ENCODE peak calls at places on chromosomes 4 and X, in six cellular contexts. H, Q, W, D, Y and B are unnamed samples.

GRCh38 chr4:169244210-169244609 is 26.5 kb downstream of the SH3RF1 start:
- DNase-seq in H (no peak), Q (no peak), W (no peak), D (no peak), Y (no peak), B (no peak)

GRCh38 chrX:8254386-8254785 is 83.3 kb upstream of the VCX2 start:
- DNase-seq in H (no peak), Q (no peak), W (no peak), D (no peak), Y (peak; percentile 2), B (no peak)

GRCh38 chr4:124279741-124280140 is 432.8 kb downstream of the ANKRD50 start:
- DNase-seq in H (no peak), Q (no peak), W (no peak), D (no peak), Y (no peak), B (no peak)

GRCh38 chr4:139508581-139509237 is 47.3 kb downstream of the SETD7 start:
- DNase-seq in H (no peak), Q (no peak), W (no peak), D (no peak), Y (no peak), B (no peak)

GRCh38 chrX:13699183-13699826 is 10.4 kb downstream of the RAB9A start:
- DNase-seq in H (peak; percentile 20), Q (no peak), W (no peak), D (no peak), Y (no peak), B (no peak)

GRCh38 chr4:1751919-1752283 is 30.6 kb downstream of the TACC3 start:
- DNase-seq in H (no peak), Q (no peak), W (no peak), D (no peak), Y (no peak), B (no peak)

GRCh38 chrX:16466640-16467432 is 183.1 kb upstream of the S100G start:
- DNase-seq in H (peak; percentile 47), Q (no peak), W (no peak), D (no peak), Y (peak; percentile 49), B (no peak)

GRCh38 chr4:75004755-75005668 is 72.1 kb downstream of the PARM1 start:
- DNase-seq in H (peak; percentile 50), Q (no peak), W (no peak), D (no peak), Y (no peak), B (no peak)

GRCh38 chr4:22238742-22239141 is 277.1 kb downstream of the ADGRA3 start:
- DNase-seq in H (peak; percentile 11), Q (no peak), W (no peak), D (no peak), Y (no peak), B (no peak)

GRCh38 chr4:148787831-148788477 is 345.7 kb upstream of the NR3C2 start:
- DNase-seq in H (peak; percentile 44), Q (no peak), W (no peak), D (no peak), Y (peak; percentile 42), B (no peak)

GRCh38 chr4:56653461-56654237 is 27.4 kb downstream of the HOPX start:
- DNase-seq in H (peak; percentile 87), Q (peak; percentile 47), W (no peak), D (no peak), Y (no peak), B (no peak)

GRCh38 chrX:110442631-110443030 is 84.0 kb downstream of the RTL9 start:
- DNase-seq in H (peak; percentile 48), Q (no peak), W (no peak), D (no peak), Y (no peak), B (no peak)

GRCh38 chrX:44344194-44344593 is 722 bp upstream of the EFHC2 start:
- DNase-seq in H (no peak), Q (peak; percentile 50), W (peak; percentile 20), D (no peak), Y (no peak), B (no peak)

GRCh38 chr4:127828121-127828520 is 46.0 kb downstream of the HSPA4L start:
- DNase-seq in H (no peak), Q (no peak), W (no peak), D (no peak), Y (no peak), B (no peak)

GRCh38 chr4:139455187-139455586 is 1.3 kb downstream of the RAB33B start:
- DNase-seq in H (no peak), Q (no peak), W (no peak), D (no peak), Y (no peak), B (no peak)

GRCh38 chr4:166169111-166169510 is 296.1 kb downstream of the TLL1 start:
- DNase-seq in H (no peak), Q (no peak), W (no peak), D (no peak), Y (no peak), B (no peak)

GRCh38 chr4:137610960-137611359 is 78.7 kb upstream of the PCDH18 start:
- DNase-seq in H (no peak), Q (no peak), W (no peak), D (no peak), Y (no peak), B (no peak)

GRCh38 chr4:74032064-74032463 is 6.4 kb downstream of the CXCL3 start:
- DNase-seq in H (peak; percentile 73), Q (no peak), W (no peak), D (no peak), Y (no peak), B (no peak)

GRCh38 chr4:182881928-182882327 is 35.3 kb downstream of the DCTD start:
- DNase-seq in H (no peak), Q (no peak), W (no peak), D (no peak), Y (no peak), B (no peak)

GRCh38 chrX:63503541-63503940 is 152.4 kb upstream of the SPIN4 start:
- DNase-seq in H (peak; percentile 27), Q (no peak), W (no peak), D (no peak), Y (peak; percentile 0), B (no peak)

GRCh38 chr4:181757921-181758320 is 485.3 kb upstream of the TENM3 start:
- DNase-seq in H (no peak), Q (no peak), W (no peak), D (no peak), Y (no peak), B (no peak)

GRCh38 chr4:5998333-5998936 is 19.8 kb downstream of the C4orf50 start:
- DNase-seq in H (peak; percentile 58), Q (peak; percentile 28), W (no peak), D (peak; percentile 57), Y (peak; percentile 77), B (peak; percentile 58)

GRCh38 chrX:137194164-137194563 is 160.4 kb upstream of the GPR101 start:
- DNase-seq in H (peak; percentile 36), Q (peak; percentile 6), W (no peak), D (peak; percentile 15), Y (no peak), B (peak; percentile 21)

GRCh38 chr4:185735887-185736286 is 76.1 kb downstream of the SORBS2 start:
- DNase-seq in H (no peak), Q (no peak), W (no peak), D (no peak), Y (no peak), B (no peak)

GRCh38 chr4:70670332-70671014 is 4.2 kb upstream of the JCHAIN start:
- DNase-seq in H (peak; percentile 49), Q (no peak), W (no peak), D (no peak), Y (no peak), B (no peak)

GRCh38 chr4:244471-244870 is 60.8 kb downstream of the ZNF732 start:
- DNase-seq in H (peak; percentile 6), Q (peak; percentile 41), W (no peak), D (no peak), Y (peak; percentile 3), B (peak; percentile 30)

GRCh38 chrX:38055170-38055847 is 49.0 kb downstream of the SYTL5 start:
- DNase-seq in H (peak; percentile 47), Q (no peak), W (no peak), D (no peak), Y (no peak), B (no peak)

GRCh38 chrX:46730765-46731164 is 28.2 kb downstream of the SLC9A7 start:
- DNase-seq in H (no peak), Q (no peak), W (no peak), D (no peak), Y (no peak), B (no peak)

GRCh38 chrX:116246261-116246660 is 75.7 kb downstream of the AGTR2 start:
- DNase-seq in H (peak; percentile 82), Q (no peak), W (no peak), D (no peak), Y (no peak), B (no peak)